ENCODE peak calls at places on chromosome 20, in six cellular contexts. E is testis, A is neural progenitor cell, Z is kidney, H is A549, F is heart right ventricle. I is an unnamed sample.

GRCh38 chr20:38217791-38218565 is 42.6 kb downstream of the KIAA1755 start:
- DNase-seq in Z (no peak), E (no peak), F (peak; percentile 43), H (peak; percentile 77), A (peak; percentile 27), I (no peak)

GRCh38 chr20:34201531-34201930 is 39.7 kb upstream of the ASIP start:
- DNase-seq in E (no peak), F (no peak), A (no peak), Z (no peak), H (no peak), I (no peak)

GRCh38 chr20:49386848-49387605 is 95.4 kb downstream of the KCNB1 start:
- DNase-seq in Z (peak; percentile 36), F (no peak), A (no peak), H (no peak), E (no peak), I (peak; percentile 86)

GRCh38 chr20:21570285-21570992 is 56.6 kb upstream of the NKX2-2 start:
- DNase-seq in Z (no peak), A (no peak), F (no peak), H (no peak), E (no peak), I (no peak)

GRCh38 chr20:11144114-11144513 is 470.3 kb upstream of the JAG1 start:
- DNase-seq in F (no peak), Z (no peak), H (no peak), A (no peak), E (no peak), I (no peak)

GRCh38 chr20:15862178-15862577 is 711.1 kb downstream of the KIF16B start:
- DNase-seq in A (no peak), E (no peak), Z (no peak), F (no peak), H (no peak), I (no peak)

GRCh38 chr20:24771651-24772061 is 177.4 kb upstream of the CST7 start:
- DNase-seq in E (peak; percentile 15), F (no peak), Z (no peak), H (no peak), A (no peak), I (no peak)

GRCh38 chr20:22371843-22372242 is 212.5 kb downstream of the FOXA2 start:
- DNase-seq in F (no peak), Z (no peak), H (no peak), E (no peak), A (no peak), I (no peak)

GRCh38 chr20:23550227-23550626 is 18.1 kb downstream of the CST9L start:
- DNase-seq in E (no peak), A (no peak), H (no peak), Z (no peak), F (no peak), I (no peak)

GRCh38 chr20:32902456-32903420 is 44.0 kb downstream of the EFCAB8 start:
- DNase-seq in H (peak; percentile 58), A (peak; percentile 77), F (peak; percentile 41), Z (peak; percentile 77), E (peak; percentile 51), I (peak; percentile 60)

GRCh38 chr20:64220420-64220819 is 35.1 kb upstream of the PCMTD2 start:
- DNase-seq in Z (no peak), F (no peak), H (no peak), E (no peak), A (no peak), I (no peak)

GRCh38 chr20:64220891-64221527 is 34.5 kb upstream of the PCMTD2 start:
- DNase-seq in E (no peak), H (no peak), F (no peak), A (peak; percentile 19), Z (no peak), I (no peak)

GRCh38 chr20:64219730-64220129 is 35.8 kb upstream of the PCMTD2 start:
- DNase-seq in E (no peak), F (no peak), H (no peak), A (no peak), Z (no peak), I (no peak)

GRCh38 chr20:64217539-64217938 is 38.0 kb upstream of the PCMTD2 start:
- DNase-seq in E (peak; percentile 91), F (no peak), Z (no peak), H (no peak), A (no peak), I (peak; percentile 56)

GRCh38 chr20:64219202-64219601 is 36.3 kb upstream of the PCMTD2 start:
- DNase-seq in E (no peak), F (no peak), H (no peak), A (no peak), Z (no peak), I (no peak)
- H3K4me1 ChIP-seq in E (peaks cover 34% of the 10 kb centered on the region), F (peaks cover 41% of the 10 kb centered on the region), H (no peaks in the 10 kb centered on the region), A (peaks cover 10% of the 10 kb centered on the region), Z (no peaks in the 10 kb centered on the region), I (peaks cover 19% of the 10 kb centered on the region)

GRCh38 chr20:5606347-5606746 is 143.9 kb upstream of the SHLD1 start:
- DNase-seq in H (no peak), A (no peak), F (no peak), E (no peak), Z (no peak), I (no peak)

GRCh38 chr20:5608104-5608447 is 142.1 kb upstream of the SHLD1 start:
- DNase-seq in E (no peak), Z (no peak), H (no peak), F (no peak), A (peak; percentile 20), I (no peak)

GRCh38 chr20:5614506-5614905 is 135.7 kb upstream of the SHLD1 start:
- DNase-seq in A (no peak), Z (no peak), F (no peak), E (no peak), H (no peak), I (no peak)

GRCh38 chr20:5612476-5613291 is 137.5 kb upstream of the SHLD1 start:
- DNase-seq in Z (no peak), E (no peak), F (no peak), A (no peak), H (no peak), I (no peak)

DNA sequence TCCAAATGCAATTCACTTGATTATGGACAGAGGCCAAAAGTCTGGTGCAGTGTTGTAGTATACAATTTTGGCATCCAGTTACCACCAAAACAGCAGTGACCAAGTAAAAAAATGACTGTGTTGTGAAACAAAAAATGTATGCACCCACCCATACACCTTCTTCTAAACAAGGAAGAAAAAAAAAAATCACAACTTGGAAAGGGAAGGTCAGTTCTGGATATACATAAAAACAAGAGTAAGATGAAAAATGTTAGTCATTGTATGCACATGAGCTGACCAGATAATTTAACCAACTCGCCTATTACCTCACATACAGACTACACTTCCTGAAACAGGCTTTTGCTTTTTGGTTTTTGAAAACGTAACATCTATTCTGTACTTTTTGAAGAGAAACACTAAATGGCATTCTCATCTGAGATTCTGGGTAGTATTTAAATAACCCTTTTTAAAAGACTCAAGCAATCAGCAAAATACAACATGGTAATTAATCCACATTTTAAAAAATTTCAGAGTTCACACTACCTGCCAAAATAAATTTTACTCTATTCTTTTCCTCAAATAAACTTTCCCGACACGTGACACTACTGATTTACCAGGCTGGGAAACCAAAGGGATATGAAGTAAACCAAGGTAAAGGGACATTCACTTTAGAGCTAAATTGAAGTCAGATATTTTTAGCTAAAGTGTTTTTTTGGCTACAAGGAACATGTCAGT is 141.6 kb upstream of the SHLD1 start:
- DNase-seq in A (no peak), Z (no peak), H (peak; percentile 52), F (no peak), E (no peak), I (peak; percentile 15)
- H3K4me1 ChIP-seq in A (peaks cover 21% of the 10 kb centered on the region), Z (peaks cover 18% of the 10 kb centered on the region), H (peaks cover 53% of the 10 kb centered on the region), F (peaks cover 58% of the 10 kb centered on the region), E (peaks cover 21% of the 10 kb centered on the region), I (no peaks in the 10 kb centered on the region)

GRCh38 chr20:47336013-47336754 is 20.3 kb downstream of the ZMYND8 start:
- DNase-seq in H (no peak), F (peak; percentile 28), E (peak; percentile 57), Z (no peak), A (no peak), I (no peak)
- H3K4me1 ChIP-seq in H (peaks cover 68% of the 10 kb centered on the region), F (peaks cover 85% of the 10 kb centered on the region), E (peaks cover 68% of the 10 kb centered on the region), Z (peaks cover 19% of the 10 kb centered on the region), A (peaks cover 14% of the 10 kb centered on the region), I (peaks cover 17% of the 10 kb centered on the region)

GRCh38 chr20:36849333-36850065 is 26.4 kb upstream of the TLDC2 start:
- DNase-seq in H (no peak), F (no peak), Z (no peak), A (no peak), E (no peak), I (no peak)
- H3K4me1 ChIP-seq in H (peaks cover 30% of the 10 kb centered on the region), F (peaks cover 98% of the 10 kb centered on the region), Z (no peaks in the 10 kb centered on the region), A (peaks cover 23% of the 10 kb centered on the region), E (peaks cover 72% of the 10 kb centered on the region), I (peaks cover 4% of the 10 kb centered on the region)

DNA sequence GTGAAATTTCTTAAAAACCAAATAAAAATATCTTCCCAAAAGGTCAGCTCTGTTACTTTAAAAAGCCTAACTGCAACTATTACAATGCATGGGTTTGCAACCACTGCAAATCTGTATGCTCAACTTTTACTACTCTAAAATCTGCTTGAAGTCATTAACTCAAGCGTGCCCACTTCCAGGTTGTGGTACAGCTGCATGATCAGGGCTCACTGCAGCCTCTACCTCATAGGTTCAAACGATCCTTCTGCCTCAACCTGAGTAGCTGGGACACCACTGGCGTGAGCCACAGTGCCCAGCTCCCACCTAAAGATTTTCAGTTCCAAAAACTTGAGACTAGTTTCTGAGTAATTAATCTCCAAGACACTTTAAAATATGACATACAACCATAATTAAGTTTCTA is 8.2 kb downstream of the DIDO1 start:
- DNase-seq in A (no peak), H (no peak), Z (no peak), F (no peak), E (no peak), I (no peak)
- H3K4me1 ChIP-seq in A (peaks cover 69% of the 10 kb centered on the region), H (peaks cover 65% of the 10 kb centered on the region), Z (peaks cover 41% of the 10 kb centered on the region), F (peaks cover 100% of the 10 kb centered on the region), E (peaks cover 44% of the 10 kb centered on the region), I (peaks cover 11% of the 10 kb centered on the region)